ENCODE peak calls at places on chromosome 21, in four cellular contexts. W is HepG2, Y is H1, V is GM12878. Q is an unnamed sample. For H3K27me3, the result is how much of the 10 kb centered on the place peaks cover.

GRCh38 chr21:17461582-17461981 is 51.3 kb upstream of the CXADR start:
- DNase-seq in W (peak), Y (no peak), V (no peak), Q (no peak)

GRCh38 chr21:17925900-17926299 is 106.7 kb upstream of the C21orf91 start:
- DNase-seq in W (peak), Y (no peak), V (no peak), Q (peak)

GRCh38 chr21:39927304-39927886 is 60.2 kb downstream of the PCP4 start:
- DNase-seq in W (no peak), Y (no peak), V (no peak), Q (no peak)

GRCh38 chr21:32456497-32456918 is 44.0 kb downstream of the EVA1C start:
- DNase-seq in W (no peak), Y (no peak), V (no peak), Q (no peak)

GRCh38 chr21:35036521-35037383 is 12.3 kb downstream of the RUNX1 start:
- DNase-seq in W (peak), Y (no peak), V (no peak), Q (no peak)

GRCh38 chr21:33089439-33089838 is 19.5 kb downstream of the OLIG1 start:
- DNase-seq in W (no peak), Y (no peak), V (no peak), Q (no peak)

GRCh38 chr21:32413697-32414578 is 1.4 kb downstream of the EVA1C start:
- DNase-seq in W (no peak), Y (no peak), V (no peak), Q (no peak)

GRCh38 chr21:19810779-19811178 is 1187.4 kb upstream of the NCAM2 start:
- DNase-seq in W (no peak), Y (no peak), V (no peak), Q (no peak)

GRCh38 chr21:28822882-28823335 is 169.8 kb downstream of the LTN1 start:
- DNase-seq in W (peak), Y (no peak), V (no peak), Q (peak)

GRCh38 chr21:29181799-29182470 is 51.5 kb downstream of the MAP3K7CL start:
- DNase-seq in W (peak), Y (no peak), V (no peak), Q (no peak)

GRCh38 chr21:34603710-34604057 is 11.2 kb downstream of the RCAN1 start:
- DNase-seq in W (no peak), Y (no peak), V (no peak), Q (no peak)

GRCh38 chr21:32702702-32703101 is 25.1 kb downstream of the SYNJ1 start:
- DNase-seq in W (no peak), Y (no peak), V (no peak), Q (no peak)

GRCh38 chr21:37165606-37166005 is 92.6 kb downstream of the TTC3 start:
- DNase-seq in W (no peak), Y (no peak), V (no peak), Q (no peak)

GRCh38 chr21:17796037-17796403 is 23.1 kb downstream of the C21orf91 start:
- DNase-seq in W (peak), Y (no peak), V (no peak), Q (no peak)

GRCh38 chr21:34514576-34515135 is 2.6 kb upstream of the KCNE1 start:
- DNase-seq in W (no peak), Y (no peak), V (no peak), Q (no peak)

GRCh38 chr21:39840373-39841097 is 26.7 kb upstream of the PCP4 start:
- DNase-seq in W (no peak), Y (no peak), V (no peak), Q (no peak)

GRCh38 chr21:36325373-36326010 is 5.5 kb downstream of the MORC3 start:
- DNase-seq in W (peak), Y (no peak), V (no peak), Q (no peak)

DNA sequence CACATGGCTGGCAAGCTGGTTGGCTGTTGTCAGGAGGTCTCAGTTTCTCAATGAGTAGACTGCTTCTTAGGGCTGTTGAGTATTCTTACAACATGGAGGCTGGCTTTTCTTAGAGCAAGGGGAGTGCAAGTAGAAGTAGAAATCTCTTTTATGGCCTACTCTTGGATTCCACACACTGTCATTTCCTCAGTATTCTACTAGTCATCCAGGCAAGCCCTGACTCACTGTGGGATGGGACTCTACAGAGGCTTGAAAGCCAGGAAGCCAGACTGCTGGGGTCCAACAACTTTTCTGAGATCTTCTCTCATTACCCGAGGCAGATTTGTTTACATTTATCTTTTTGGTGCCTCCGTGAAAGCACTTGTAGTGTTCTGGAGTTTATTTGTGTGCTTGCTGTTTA is 196.2 kb upstream of the APP start:
- DNase-seq in W (no peak), Y (no peak), V (no peak), Q (no peak)
- TF ChIP-seq SUZ12 in W (no peak), Y (no peak), V (no peak), Q (no peak)

GRCh38 chr21:38661296-38662223 is 144.2 kb upstream of the ETS2 start:
- DNase-seq in W (no peak), Y (no peak), V (no peak), Q (no peak)

GRCh38 chr21:38664821-38665220 is 140.9 kb upstream of the ETS2 start:
- DNase-seq in W (no peak), Y (no peak), V (no peak), Q (no peak)

GRCh38 chr21:38662224-38662568 is 143.5 kb upstream of the ETS2 start:
- DNase-seq in W (no peak), Y (no peak), V (no peak), Q (no peak)

GRCh38 chr21:38663282-38663681 is 142.4 kb upstream of the ETS2 start:
- DNase-seq in W (no peak), Y (no peak), V (no peak), Q (no peak)

DNA sequence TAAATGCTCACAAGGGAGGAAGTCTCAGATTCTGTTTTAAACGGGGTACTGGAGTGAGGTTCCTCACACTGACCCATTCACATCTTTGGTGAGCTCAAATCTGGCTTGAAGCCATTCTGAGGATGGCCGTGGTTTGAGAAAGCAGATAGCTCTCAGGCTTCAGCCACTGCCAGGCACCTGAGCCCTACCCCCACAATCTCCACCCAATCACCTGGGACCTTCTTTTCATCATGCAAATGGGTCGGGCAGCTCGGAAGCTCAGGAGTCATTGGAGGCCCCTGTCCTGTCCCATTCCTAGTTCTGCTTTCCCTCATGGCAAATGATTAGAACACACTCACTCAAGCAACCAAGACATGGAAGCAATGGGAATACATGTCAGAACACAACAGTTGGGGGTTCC is 141.4 kb upstream of the ETS2 start:
- DNase-seq in W (no peak), Y (no peak), V (no peak), Q (no peak)
- H3K27me3 ChIP-seq in W (under half), Y (under half), V (under half), Q (under half)

GRCh38 chr21:23887709-23888303 is 1719.5 kb downstream of the MRPL39 start:
- DNase-seq in W (no peak), Y (no peak), V (no peak), Q (no peak)
- TF ChIP-seq SUZ12 in W (no peak), Y (no peak), V (no peak), Q (no peak)

GRCh38 chr21:38242036-38242435 is 14.8 kb upstream of the KCNJ15 start:
- DNase-seq in W (no peak), Y (no peak), V (no peak), Q (no peak)
- H3K27me3 ChIP-seq in W (under half), Y (under half), V (under half), Q (under half)

DNA sequence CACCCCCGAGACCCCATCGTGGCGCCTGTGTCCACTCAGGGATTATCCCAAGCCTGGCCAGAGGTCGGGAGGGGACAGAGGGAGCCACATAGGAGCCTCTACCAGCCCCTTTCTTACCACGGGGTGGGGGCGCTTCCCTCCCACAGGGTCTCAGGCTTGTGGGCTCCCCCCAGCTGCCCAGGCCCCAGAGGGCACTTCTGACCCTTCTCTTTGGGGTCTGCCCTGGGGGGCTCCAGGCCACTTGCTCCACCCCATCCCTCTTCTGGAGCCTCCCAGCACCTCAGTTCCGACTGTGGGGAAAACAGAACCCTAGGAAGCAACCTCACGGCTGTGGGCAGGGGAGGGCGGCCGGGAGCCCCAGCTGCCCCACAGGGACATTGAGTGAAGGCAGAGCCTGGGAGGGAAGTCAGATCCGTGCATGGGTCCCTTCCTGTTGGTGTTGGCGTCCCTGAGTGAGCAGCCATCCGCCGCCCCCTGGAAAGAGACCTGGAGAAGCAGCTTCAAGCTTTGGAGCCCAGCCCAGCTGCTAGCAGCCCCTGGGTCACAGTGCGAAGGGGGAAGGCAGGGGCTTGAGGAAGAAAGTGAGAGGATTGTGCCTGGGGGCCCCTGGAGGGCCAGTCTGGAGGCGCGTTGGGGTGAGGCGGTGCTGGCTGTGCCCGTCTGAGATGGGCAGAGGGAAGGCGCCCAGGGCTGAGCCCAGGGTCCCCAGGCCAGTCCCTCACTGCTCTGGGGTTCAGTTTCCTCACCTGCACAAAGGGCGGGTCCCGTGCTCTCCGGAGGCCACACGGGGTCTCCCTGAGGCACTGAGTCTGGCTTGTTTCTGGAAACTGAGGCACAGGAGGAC is 22.1 kb downstream of the RRP1 start:
- DNase-seq in W (no peak), Y (no peak), V (no peak), Q (no peak)
- TF ChIP-seq SUZ12 in W (no peak), Y (no peak), V (no peak), Q (no peak)

DNA sequence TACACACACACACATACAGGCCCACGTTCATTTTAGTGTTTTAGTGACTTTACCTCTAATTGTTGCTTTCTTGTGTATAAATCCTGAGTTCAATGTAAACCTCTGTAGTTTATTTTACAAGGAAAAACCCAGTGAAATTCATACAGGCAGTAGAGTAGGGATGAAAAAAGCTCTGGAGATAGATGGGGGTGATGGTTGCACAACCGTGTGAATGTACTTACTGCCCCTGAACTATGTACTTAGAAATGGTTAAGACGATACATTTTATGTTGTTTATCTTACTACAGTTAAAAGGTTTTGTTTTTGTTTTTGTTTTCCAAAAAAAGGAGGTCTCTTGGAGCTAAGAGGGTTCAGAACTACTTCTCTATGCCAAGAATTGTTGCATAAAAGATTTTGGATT is 29.7 kb upstream of the PRDM15 start:
- DNase-seq in W (no peak), Y (no peak), V (no peak), Q (no peak)
- H3K27me3 ChIP-seq in W (under half), Y (under half), V (under half), Q (under half)

GRCh38 chr21:45724994-45725843 is 81.7 kb downstream of the PCBP3 start:
- DNase-seq in W (no peak), Y (no peak), V (no peak), Q (no peak)
- TF ChIP-seq SUZ12 in W (no peak), Y (no peak), V (no peak), Q (no peak)